ENCODE peak calls at places on chromosomes 2 and 18, in nine cellular contexts. Z is tibial nerve, W is epithelial cell of prostate, X is transverse colon, G is MM.1S, Q is tibial artery, J is psoas muscle, H is aorta, F is dorsolateral prefrontal cortex. P is an unnamed sample.

GRCh38 chr18:42426496-42427015 is 471.5 kb downstream of the PIK3C3 start:
- DNase-seq in Z (no peak), W (no peak), X (no peak), G (no peak), Q (no peak), J (no peak), H (no peak), F (no peak), P (no peak)

GRCh38 chr18:28723506-28723905 is 546.6 kb upstream of the CDH2 start:
- DNase-seq in Z (no peak), W (peak), X (no peak), G (no peak), Q (no peak), J (no peak), H (no peak), F (no peak), P (no peak)

GRCh38 chr18:79609021-79609461 is 70.6 kb upstream of the CTDP1 start:
- DNase-seq in Z (no peak), W (no peak), X (no peak), G (no peak), Q (peak), J (no peak), H (peak), F (peak), P (no peak)

GRCh38 chr18:6434987-6435709 is 20.4 kb upstream of the L3MBTL4 start:
- DNase-seq in Z (no peak), W (no peak), X (no peak), G (peak), Q (no peak), J (no peak), H (no peak), F (no peak), P (no peak)

GRCh38 chr2:134146620-134147019 is 107.3 kb upstream of the MGAT5 start:
- DNase-seq in Z (no peak), W (no peak), X (no peak), G (no peak), Q (no peak), J (no peak), H (no peak), F (no peak), P (no peak)

GRCh38 chr18:79944126-79944731 is 7.2 kb downstream of the SLC66A2 start:
- DNase-seq in Z (no peak), W (no peak), X (peak), G (no peak), Q (no peak), J (no peak), H (peak), F (peak), P (no peak)

GRCh38 chr18:39274535-39274934 is 1708.9 kb upstream of the CELF4 start:
- DNase-seq in Z (no peak), W (no peak), X (no peak), G (no peak), Q (no peak), J (no peak), H (no peak), F (no peak), P (no peak)

GRCh38 chr2:190361572-190361971 is 18.2 kb downstream of the INPP1 start:
- DNase-seq in Z (no peak), W (no peak), X (no peak), G (no peak), Q (no peak), J (no peak), H (no peak), F (no peak), P (no peak)

GRCh38 chr2:5938566-5938896 is 246.3 kb downstream of the SOX11 start:
- DNase-seq in Z (no peak), W (no peak), X (no peak), G (no peak), Q (no peak), J (no peak), H (no peak), F (no peak), P (no peak)

GRCh38 chr2:183207110-183207509 is 82.9 kb downstream of the NUP35 start:
- DNase-seq in Z (no peak), W (no peak), X (no peak), G (no peak), Q (no peak), J (no peak), H (no peak), F (no peak), P (no peak)

GRCh38 chr2:231425811-231426703 is 30.5 kb downstream of the B3GNT7 start:
- DNase-seq in Z (no peak), W (no peak), X (no peak), G (no peak), Q (no peak), J (no peak), H (peak), F (no peak), P (no peak)

GRCh38 chr18:70044626-70045025 is 97.0 kb upstream of the CD226 start:
- DNase-seq in Z (no peak), W (peak), X (no peak), G (no peak), Q (no peak), J (no peak), H (no peak), F (no peak), P (no peak)

GRCh38 chr18:27136208-27136535 is 48.9 kb downstream of the CHST9 start:
- DNase-seq in Z (no peak), W (peak), X (no peak), G (no peak), Q (no peak), J (no peak), H (no peak), F (no peak), P (no peak)

DNA sequence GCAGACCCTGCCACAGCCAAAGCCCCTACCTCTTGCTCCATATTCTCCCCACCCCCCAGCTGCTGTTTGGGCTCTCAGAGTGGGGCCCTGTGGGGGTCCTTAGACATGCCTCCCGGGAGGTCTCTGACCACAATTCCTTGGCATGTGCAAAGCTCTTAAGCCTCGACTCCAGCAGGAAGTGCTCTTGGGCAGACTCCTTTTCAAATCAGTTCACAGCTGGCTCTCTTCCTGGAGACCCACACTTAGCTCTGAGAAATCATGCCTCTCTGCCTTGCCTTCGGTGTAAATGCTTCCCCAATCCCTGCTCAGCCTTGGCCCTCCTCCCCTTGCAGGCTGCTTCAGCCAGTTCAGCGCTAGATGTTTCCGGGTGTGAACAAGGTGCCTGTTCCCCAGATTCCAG is 46.9 kb downstream of the NGEF start:
- DNase-seq in Z (no peak), W (no peak), X (no peak), G (no peak), Q (no peak), J (no peak), H (no peak), F (no peak), P (no peak)
- H3K27ac ChIP-seq in Z (no peak), W (no peak), X (no peak), G (no peak), Q (no peak), J (no peak), H (no peak), F (no peak), P (no peak)

DNA sequence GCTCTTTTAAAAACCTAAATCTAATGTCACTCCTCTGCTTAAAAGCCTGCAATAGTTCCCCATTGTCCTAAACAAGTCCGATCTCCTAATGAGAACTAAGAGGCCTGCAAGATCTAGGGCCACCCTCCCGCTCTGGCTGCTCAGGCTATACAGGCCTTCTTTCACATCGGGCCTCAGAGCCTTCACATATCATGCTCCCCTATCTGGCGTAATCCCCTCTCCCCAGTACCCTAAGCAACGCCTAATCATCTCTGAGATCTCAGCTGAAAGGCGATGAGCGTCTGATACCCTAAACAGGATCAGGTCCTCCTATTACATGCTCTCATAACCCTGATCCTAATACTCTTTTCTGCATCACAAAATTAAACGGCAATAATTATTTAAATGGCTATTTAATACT is 1.8 kb downstream of the MAP4K3 start:
- DNase-seq in Z (no peak), W (no peak), X (no peak), G (no peak), Q (no peak), J (no peak), H (no peak), F (no peak), P (no peak)
- H3K27ac ChIP-seq in Z (peak), W (no peak), X (peak), G (no peak), Q (peak), J (peak), H (no peak), F (peak), P (peak)

GRCh38 chr2:109720379-109721116 is 73.6 kb upstream of the RGPD5 start:
- DNase-seq in Z (no peak), W (no peak), X (no peak), G (peak), Q (peak), J (no peak), H (no peak), F (no peak), P (no peak)
- H3K27ac ChIP-seq in Z (no peak), W (peak), X (no peak), G (peak), Q (no peak), J (no peak), H (no peak), F (no peak), P (no peak)

GRCh38 chr2:38533180-38533579 is 69.5 kb downstream of the HNRNPLL start:
- DNase-seq in Z (no peak), W (no peak), X (peak), G (peak), Q (no peak), J (no peak), H (peak), F (peak), P (no peak)
- H3K27ac ChIP-seq in Z (no peak), W (no peak), X (peak), G (peak), Q (no peak), J (no peak), H (no peak), F (no peak), P (peak)

GRCh38 chr2:20226152-20226545 is 1.2 kb upstream of the SDC1 start:
- DNase-seq in Z (no peak), W (no peak), X (no peak), G (no peak), Q (no peak), J (no peak), H (no peak), F (no peak), P (no peak)
- H3K27ac ChIP-seq in Z (no peak), W (peak), X (peak), G (peak), Q (no peak), J (no peak), H (no peak), F (no peak), P (no peak)

P was measured in uterus.